ENCODE peak calls at places on chromosome 2, in eight cellular contexts. D is fibroblast of pulmonary artery, F is cardiac fibroblast, H is suprapubic skin, C is left ventricle myocardium inferior, K is transverse colon, V is fibroblast of the aortic adventitia, G is neural progenitor cell. Q is an unnamed sample.

GRCh38 chr2:51103205-51103604 is 71.3 kb upstream of the NRXN1 start:
- DNase-seq in H (peak; percentile 60), V (no peak), G (peak; percentile 77), F (peak; percentile 54), C (peak; percentile 23), K (peak; percentile 7), D (peak; percentile 29), Q (no peak)

GRCh38 chr2:199136681-199137080 is 321.1 kb downstream of the SATB2 start:
- DNase-seq in G (no peak), H (no peak), D (peak; percentile 27), K (peak; percentile 15), F (peak; percentile 61), C (no peak), V (peak; percentile 90), Q (peak; percentile 64)

GRCh38 chr2:240803191-240803590 is 16.8 kb downstream of the KIF1A start:
- DNase-seq in H (no peak), V (no peak), D (no peak), C (peak; percentile 7), K (no peak), F (no peak), G (no peak), Q (no peak)

GRCh38 chr2:142426064-142426463 is 295.2 kb upstream of the LRP1B start:
- DNase-seq in D (no peak), G (no peak), F (no peak), C (no peak), V (no peak), K (no peak), H (no peak), Q (no peak)

GRCh38 chr2:231399853-231400667 is 4.5 kb downstream of the B3GNT7 start:
- DNase-seq in H (no peak), K (no peak), C (peak; percentile 58), F (peak; percentile 37), D (peak; percentile 32), V (peak; percentile 44), G (no peak), Q (no peak)

GRCh38 chr2:229852565-229852964 is 69.2 kb downstream of the TRIP12 start:
- DNase-seq in C (no peak), G (no peak), V (peak; percentile 61), D (peak; percentile 88), K (peak; percentile 24), F (peak; percentile 86), H (no peak), Q (no peak)

GRCh38 chr2:106970471-106971261 is 84.7 kb upstream of the ST6GAL2 start:
- DNase-seq in F (peak; percentile 79), D (peak; percentile 55), K (no peak), C (no peak), H (no peak), G (no peak), V (peak; percentile 55), Q (no peak)

GRCh38 chr2:101012706-101013181 is 10.7 kb downstream of the RPL31 start:
- DNase-seq in K (peak; percentile 19), F (peak; percentile 68), D (peak; percentile 67), C (no peak), V (peak; percentile 72), G (peak; percentile 44), H (no peak), Q (no peak)

GRCh38 chr2:227388537-227389011 is 825 bp upstream of the SCYGR1 start:
- DNase-seq in F (peak; percentile 99), V (peak; percentile 99), K (no peak), H (no peak), C (no peak), G (no peak), D (peak; percentile 99), Q (peak; percentile 98)

GRCh38 chr2:134823832-134824231 is 14.6 kb upstream of the ACMSD start:
- DNase-seq in F (no peak), G (no peak), V (no peak), H (no peak), K (no peak), D (no peak), C (no peak), Q (no peak)

GRCh38 chr2:219120082-219120481 is 40.5 kb downstream of the NHEJ1 start:
- DNase-seq in V (no peak), H (no peak), C (no peak), G (no peak), D (no peak), F (peak; percentile 6), K (no peak), Q (no peak)

GRCh38 chr2:26670171-26670570 is 22.4 kb upstream of the KCNK3 start:
- DNase-seq in F (peak; percentile 25), H (peak; percentile 33), V (peak; percentile 33), K (no peak), D (peak; percentile 60), G (no peak), C (no peak), Q (peak; percentile 17)

DNA sequence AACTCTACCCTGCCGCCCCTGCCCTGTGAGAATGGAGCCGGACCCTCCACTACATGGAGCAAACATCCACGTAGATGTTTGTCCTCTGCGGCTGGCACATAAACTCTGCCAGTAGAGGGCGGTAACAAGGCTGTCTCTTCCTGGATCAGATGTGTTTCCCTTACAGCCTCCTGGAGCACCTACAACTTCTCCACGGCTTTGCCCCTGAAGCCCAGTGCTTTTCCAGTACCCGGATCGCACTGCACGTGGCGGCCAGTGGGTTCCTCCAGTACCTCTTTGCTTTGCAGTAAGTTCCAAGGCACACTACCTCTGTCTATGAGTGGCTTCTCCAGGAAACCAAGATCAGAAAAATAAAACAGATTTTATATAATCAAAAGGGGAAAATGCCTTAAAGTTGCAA is 651.3 kb downstream of the DCDC2C start:
- DNase-seq in G (peak; percentile 60), D (peak; percentile 1), F (no peak), V (no peak), H (no peak), C (no peak), K (no peak), Q (no peak)
- TF ChIP-seq CTCF in G (peak; percentile 63), D (no peak), F (no peak), V (no peak), H (no peak), C (peak; percentile 35), K (no peak), Q (no peak)

GRCh38 chr2:121532347-121532766 is 1.7 kb downstream of the RNU4ATAC start:
- DNase-seq in C (no peak), G (no peak), D (peak; percentile 80), H (no peak), F (peak; percentile 70), K (no peak), V (peak; percentile 28), Q (no peak)
- H3K4me3 ChIP-seq in C (peak overlapping the region; percentile 85), G (no peak overlapping the region), D (no peak overlapping the region), H (no peak overlapping the region), F (no peak overlapping the region), K (no peak overlapping the region), V (no peak overlapping the region), Q (no peak overlapping the region)

GRCh38 chr2:127197475-127198385 is 22.4 kb downstream of the CYP27C1 start:
- DNase-seq in K (peak; percentile 77), G (peak; percentile 85), D (peak; percentile 59), C (peak; percentile 44), F (peak; percentile 64), V (peak; percentile 47), H (peak; percentile 68), Q (no peak)
- TF ChIP-seq CTCF in K (peak; percentile 41), G (peak; percentile 75), D (peak; percentile 56), C (peak; percentile 58), F (peak; percentile 53), V (peak; percentile 60), H (peak; percentile 55), Q (no peak)

GRCh38 chr2:44168684-44169154 is at the start of gene PPM1B:
- DNase-seq in V (no peak), D (no peak), C (peak; percentile 100), K (peak; percentile 99), F (no peak), H (peak; percentile 100), G (no peak), Q (no peak)

GRCh38 chr2:44167908-44168683 is 579 bp upstream of the PPM1B start:
- DNase-seq in K (peak; percentile 98), G (peak; percentile 100), H (peak; percentile 100), C (peak; percentile 98), D (peak; percentile 100), V (peak; percentile 100), F (peak; percentile 100), Q (peak; percentile 100)

GRCh38 chr2:44166096-44166495 is 2.6 kb upstream of the PPM1B start:
- DNase-seq in H (no peak), F (no peak), K (no peak), C (no peak), G (peak; percentile 18), D (no peak), V (no peak), Q (no peak)

GRCh38 chr2:44169155-44169898 is 652 bp downstream of the PPM1B start:
- DNase-seq in D (peak; percentile 48), F (peak; percentile 65), C (peak; percentile 30), V (peak; percentile 43), G (no peak), K (peak; percentile 62), H (no peak), Q (no peak)

GRCh38 chr2:44167311-44167907 is 1.3 kb upstream of the PPM1B start:
- DNase-seq in F (no peak), K (no peak), V (no peak), C (no peak), G (no peak), D (no peak), H (no peak), Q (no peak)
- H3K4me3 ChIP-seq in F (peak overlapping the region; percentile 57), K (peak overlapping the region; percentile 65), V (peak overlapping the region; percentile 80), C (peak overlapping the region; percentile 72), G (peak overlapping the region; percentile 56), D (peak overlapping the region; percentile 70), H (peak overlapping the region; percentile 95), Q (peak overlapping the region; percentile 62)

DNA sequence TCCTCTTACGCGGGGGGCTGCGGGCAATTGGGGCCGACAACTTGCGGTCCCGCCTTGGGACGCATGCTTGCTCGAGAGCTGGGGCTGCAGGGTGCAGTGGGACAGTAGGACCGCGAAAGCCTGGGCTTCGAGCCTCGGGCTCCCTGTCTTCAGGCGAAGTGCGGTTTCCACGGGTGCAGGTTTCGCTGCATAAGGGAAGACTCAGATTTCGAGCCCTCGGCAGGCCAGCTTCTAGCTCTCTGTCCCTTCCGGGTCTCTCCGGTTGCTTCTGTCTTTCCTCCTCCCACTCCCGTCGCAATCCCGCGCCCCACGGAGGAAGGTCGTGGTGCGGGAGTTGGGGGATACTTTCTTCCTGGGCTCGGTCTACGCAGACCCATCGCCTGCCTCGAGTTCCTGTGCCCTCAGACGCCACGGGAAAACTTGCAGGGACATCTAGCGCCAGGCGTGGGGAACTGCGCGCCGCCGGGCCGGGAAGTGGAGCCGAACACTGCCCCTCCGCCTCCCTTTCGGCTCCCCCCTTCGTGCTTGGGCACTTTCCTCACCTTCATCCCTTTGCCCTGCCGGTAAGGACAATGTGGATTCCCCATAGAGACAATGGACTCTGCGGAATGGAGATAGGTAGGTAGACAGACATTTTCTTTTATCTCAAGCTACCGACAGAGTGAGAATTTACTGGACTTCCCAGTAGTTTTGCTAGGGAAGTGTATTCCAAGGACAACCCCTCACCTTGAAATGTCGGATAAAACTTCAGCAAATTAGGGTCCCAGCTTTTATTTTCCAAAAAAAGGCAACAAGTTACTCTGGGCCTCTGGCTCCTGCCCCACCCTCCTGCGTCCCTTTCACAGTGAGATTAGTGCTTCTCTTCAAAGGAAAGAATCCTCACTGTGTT is 4.2 kb upstream of the HOXD13 start:
- DNase-seq in D (peak; percentile 49), K (peak; percentile 59), F (peak; percentile 46), G (peak; percentile 76), H (no peak), V (peak; percentile 41), C (peak; percentile 53), Q (no peak)
- TF ChIP-seq CTCF in D (peak; percentile 68), K (peak; percentile 73), F (peak; percentile 78), G (peak; percentile 71), H (peak; percentile 81), V (peak; percentile 88), C (peak; percentile 82), Q (peak; percentile 85)

GRCh38 chr2:170716851-170717598 is 1.9 kb downstream of the SP5 start:
- DNase-seq in D (peak; percentile 27), C (peak; percentile 23), V (no peak), G (peak; percentile 92), H (peak; percentile 74), F (peak; percentile 32), K (peak; percentile 25), Q (no peak)
- H3K4me3 ChIP-seq in D (no peak overlapping the region), C (peak overlapping the region; percentile 70), V (no peak overlapping the region), G (peak overlapping the region; percentile 56), H (peak overlapping the region; percentile 60), F (no peak overlapping the region), K (peak overlapping the region; percentile 62), Q (no peak overlapping the region)